ENCODE peak calls at places on chromosomes 5 and 9, in five cellular contexts. H, A, L, G and F are unnamed samples.

GRCh38 chr9:97763884-97764283 is 66.7 kb upstream of the XPA start:
- DNase-seq in H (no peak), A (no peak), L (no peak), G (no peak), F (no peak)

GRCh38 chr5:171710451-171711024 is 75.1 kb upstream of the SMIM23 start:
- DNase-seq in H (no peak), A (no peak), L (peak), G (no peak), F (no peak)

GRCh38 chr5:98906756-98907355 is 22.0 kb downstream of the CHD1 start:
- DNase-seq in H (no peak), A (no peak), L (no peak), G (no peak), F (no peak)

GRCh38 chr9:33114746-33115145 is 38.3 kb upstream of the SMU1 start:
- DNase-seq in H (no peak), A (no peak), L (peak), G (no peak), F (no peak)

GRCh38 chr9:127739614-127740322 is 4.7 kb upstream of the TOR2A start:
- DNase-seq in H (no peak), A (no peak), L (peak), G (no peak), F (no peak)

GRCh38 chr9:124323904-124324303 is 66.2 kb downstream of the NEK6 start:
- DNase-seq in H (no peak), A (no peak), L (no peak), G (no peak), F (no peak)

GRCh38 chr5:66680804-66681203 is 84.6 kb downstream of the MAST4 start:
- DNase-seq in H (no peak), A (no peak), L (no peak), G (no peak), F (no peak)

GRCh38 chr5:73938280-73938937 is 312.4 kb downstream of the ARHGEF28 start:
- DNase-seq in H (peak), A (no peak), L (peak), G (no peak), F (no peak)

GRCh38 chr5:88772831-88773230 is 110.2 kb downstream of the MEF2C start:
- DNase-seq in H (no peak), A (no peak), L (no peak), G (no peak), F (no peak)

GRCh38 chr5:65102826-65103673 is 334.3 kb downstream of the CWC27 start:
- DNase-seq in H (peak), A (peak), L (peak), G (peak), F (peak)

GRCh38 chr9:18865542-18865941 is 167.5 kb downstream of the SAXO1 start:
- DNase-seq in H (no peak), A (no peak), L (peak), G (no peak), F (no peak)

GRCh38 chr5:90932052-90932699 is 373.6 kb downstream of the ADGRV1 start:
- DNase-seq in H (peak), A (no peak), L (peak), G (no peak), F (peak)

GRCh38 chr5:76402880-76403712 is at the start of gene IQGAP2:
- DNase-seq in H (no peak), A (peak), L (peak), G (peak), F (peak)

GRCh38 chr5:123880875-123881274 is 368.9 kb downstream of the CSNK1G3 start:
- DNase-seq in H (no peak), A (no peak), L (no peak), G (no peak), F (no peak)

GRCh38 chr5:6447384-6448140 is 1.1 kb upstream of the UBE2QL1 start:
- DNase-seq in H (no peak), A (no peak), L (no peak), G (no peak), F (no peak)

GRCh38 chr5:170333161-170333909 is 35.8 kb upstream of the LCP2 start:
- DNase-seq in H (no peak), A (peak), L (peak), G (peak), F (no peak)

GRCh38 chr5:170329524-170329923 is 31.9 kb upstream of the LCP2 start:
- DNase-seq in H (no peak), A (no peak), L (no peak), G (no peak), F (no peak)

GRCh38 chr5:170332058-170332457 is 34.5 kb upstream of the LCP2 start:
- DNase-seq in H (no peak), A (no peak), L (no peak), G (no peak), F (no peak)

GRCh38 chr5:170327802-170328201 is 30.2 kb upstream of the LCP2 start:
- DNase-seq in H (no peak), A (no peak), L (no peak), G (no peak), F (no peak)

GRCh38 chr5:170330568-170331054 is 33.0 kb upstream of the LCP2 start:
- DNase-seq in H (no peak), A (peak), L (no peak), G (no peak), F (no peak)
- H3K4me3 ChIP-seq in H (no peak), A (no peak), L (no peak), G (no peak), F (no peak)

DNA sequence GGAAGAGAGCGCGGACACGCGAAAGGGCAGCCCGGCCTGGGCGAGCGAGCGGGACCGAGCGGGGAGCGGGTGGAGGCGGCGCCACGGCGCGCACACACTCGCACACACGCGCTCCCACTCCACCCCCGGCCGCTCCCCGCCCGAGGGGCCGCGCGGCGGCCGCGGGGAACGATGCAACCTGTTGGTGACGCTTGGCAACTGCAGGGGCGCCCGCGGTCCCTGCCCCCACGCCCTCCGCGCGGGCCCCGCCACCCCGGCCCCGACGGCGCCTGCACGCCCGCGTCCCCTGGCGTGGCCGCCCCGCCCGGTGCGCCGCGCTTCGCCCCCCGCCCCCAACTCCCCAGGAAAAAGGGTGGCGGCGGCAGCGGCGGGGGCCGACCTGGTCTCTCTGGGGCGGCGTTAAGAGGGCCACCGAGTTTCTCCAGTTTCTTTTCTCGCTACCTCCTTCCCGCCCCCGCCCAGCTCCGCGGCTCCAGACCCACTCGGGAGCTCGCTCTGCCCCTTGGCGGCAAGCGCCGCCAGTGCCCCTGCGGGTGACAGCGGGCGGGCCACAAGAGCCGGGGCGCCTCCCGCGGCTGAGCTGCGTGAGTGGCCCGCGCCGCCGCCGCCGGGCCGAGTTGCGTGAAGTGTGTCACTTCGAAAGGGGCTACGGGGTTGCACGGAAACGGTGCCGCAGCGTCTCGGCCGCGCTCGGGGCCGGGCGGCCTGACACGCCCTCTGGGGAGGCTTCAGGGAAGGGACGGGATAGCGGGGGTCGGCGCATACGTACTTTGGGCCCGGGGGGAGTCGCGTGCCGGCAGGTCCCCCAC is at the start of gene NR3C1:
- DNase-seq in H (peak), A (peak), L (peak), G (peak), F (peak)
- H3K27ac ChIP-seq in H (peak), A (peak), L (peak), G (peak), F (peak)

DNA sequence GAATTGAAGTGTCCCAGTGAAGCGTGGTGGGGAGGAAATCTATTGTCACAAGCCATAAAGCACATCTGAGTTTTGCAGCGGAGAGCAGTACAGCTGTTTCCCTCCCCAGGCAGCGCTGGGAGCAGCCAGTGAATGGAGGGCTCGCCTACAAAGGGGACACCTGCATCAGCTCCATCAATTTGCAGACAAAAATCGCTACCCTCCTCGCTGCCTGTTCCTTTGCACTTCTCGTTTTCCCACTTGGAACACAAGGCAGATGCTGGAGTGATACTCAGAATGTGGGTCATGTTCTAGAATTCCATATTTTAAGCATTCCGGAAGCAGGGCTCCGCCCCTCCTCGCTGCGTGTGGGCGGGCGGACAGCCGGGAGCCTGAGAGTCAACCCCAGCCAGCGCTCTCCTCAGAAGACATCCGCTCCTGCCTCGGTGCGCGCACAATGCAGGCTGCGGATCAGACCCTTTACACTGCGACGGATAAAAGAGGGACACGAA is 92.1 kb downstream of the LMNB1 start:
- DNase-seq in H (no peak), A (no peak), L (peak), G (no peak), F (peak)
- H3K4me3 ChIP-seq in H (no peak), A (no peak), L (peak), G (no peak), F (no peak)

DNA sequence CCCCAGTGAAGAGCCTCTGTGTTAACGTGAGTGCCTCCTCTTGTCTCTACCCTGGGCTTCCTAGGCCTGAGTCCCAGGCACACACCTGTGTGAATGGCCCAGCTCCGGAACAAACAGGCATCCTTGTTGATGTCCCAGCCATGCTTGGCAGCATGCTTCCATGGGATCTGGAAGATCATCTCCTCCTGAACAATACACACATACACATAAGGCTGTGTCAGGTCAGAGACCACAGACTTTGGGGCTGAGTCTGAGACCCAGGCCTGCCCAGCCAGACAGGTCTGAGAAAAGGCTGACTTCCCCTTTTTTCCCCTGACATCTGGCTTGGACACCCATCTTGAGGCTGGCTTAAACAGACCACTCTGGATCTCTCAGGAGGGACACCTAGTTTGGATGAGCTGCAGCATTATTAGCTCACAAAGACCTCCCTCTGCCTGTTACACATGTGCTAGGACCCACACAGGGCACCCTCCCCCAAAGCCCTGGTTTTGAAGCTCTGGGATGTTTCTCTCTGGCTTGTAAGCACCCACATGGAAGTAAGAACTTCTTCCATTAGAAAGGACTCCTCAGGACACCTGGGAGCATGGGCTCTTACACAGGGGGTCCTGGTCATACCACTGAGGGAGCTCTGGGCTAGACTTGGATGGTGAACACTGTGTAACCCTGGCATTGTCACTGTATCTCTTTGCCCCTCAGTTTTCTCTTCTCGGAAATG is 2.6 kb downstream of the IRF1 start:
- DNase-seq in H (no peak), A (no peak), L (no peak), G (no peak), F (peak)
- H3K27ac ChIP-seq in H (no peak), A (no peak), L (no peak), G (peak), F (no peak)

GRCh38 chr9:133146746-133147411 is 16.8 kb downstream of the GBGT1 start:
- DNase-seq in H (no peak), A (no peak), L (no peak), G (no peak), F (no peak)
- H3K4me3 ChIP-seq in H (no peak), A (no peak), L (no peak), G (no peak), F (no peak)

DNA sequence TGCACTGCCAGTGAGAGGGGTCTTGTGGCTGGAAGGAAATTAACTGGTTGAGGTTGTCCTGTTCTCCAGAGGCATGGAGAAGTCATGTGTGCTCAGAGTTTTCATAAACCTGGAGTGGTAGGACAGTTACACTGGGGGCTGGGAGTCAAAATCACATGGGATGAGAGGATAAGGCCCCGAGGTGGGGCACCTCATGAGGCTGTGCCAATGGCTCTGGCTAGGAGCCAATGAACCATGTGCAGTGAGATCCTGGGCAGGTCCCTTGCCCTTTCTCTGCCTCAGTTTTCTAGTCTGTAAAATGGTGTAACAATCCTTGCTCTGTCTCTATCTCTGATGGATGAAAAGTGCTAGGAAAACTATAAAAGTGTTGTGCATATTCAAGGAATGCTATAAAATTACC is 7.0 kb upstream of the SYNPO start:
- DNase-seq in H (no peak), A (no peak), L (no peak), G (no peak), F (no peak)
- H3K27ac ChIP-seq in H (no peak), A (no peak), L (no peak), G (no peak), F (no peak)

GRCh38 chr5:131514316-131515275 is 120.4 kb downstream of the RAPGEF6 start:
- DNase-seq in H (no peak), A (no peak), L (peak), G (no peak), F (no peak)

GRCh38 chr5:131509811-131510210 is 125.2 kb downstream of the RAPGEF6 start:
- DNase-seq in H (no peak), A (no peak), L (no peak), G (no peak), F (no peak)

GRCh38 chr5:131513780-131514179 is 121.2 kb downstream of the RAPGEF6 start:
- DNase-seq in H (no peak), A (no peak), L (no peak), G (no peak), F (no peak)

GRCh38 chr5:131511934-131512333 is 123.1 kb downstream of the RAPGEF6 start:
- DNase-seq in H (no peak), A (no peak), L (no peak), G (no peak), F (no peak)

GRCh38 chr5:131515348-131515747 is 119.7 kb downstream of the RAPGEF6 start:
- DNase-seq in H (no peak), A (no peak), L (no peak), G (no peak), F (no peak)
- H3K4me3 ChIP-seq in H (no peak), A (no peak), L (no peak), G (no peak), F (no peak)

GRCh38 chr5:116454417-116454927 is 120.2 kb downstream of the SEMA6A start:
- DNase-seq in H (no peak), A (peak), L (peak), G (no peak), F (peak)

GRCh38 chr5:116452774-116453368 is 121.8 kb downstream of the SEMA6A start:
- DNase-seq in H (no peak), A (no peak), L (no peak), G (no peak), F (no peak)

GRCh38 chr5:116453920-116454319 is 120.7 kb downstream of the SEMA6A start:
- DNase-seq in H (no peak), A (no peak), L (no peak), G (no peak), F (no peak)

GRCh38 chr5:116456036-116456435 is 118.6 kb downstream of the SEMA6A start:
- DNase-seq in H (no peak), A (no peak), L (no peak), G (no peak), F (no peak)

GRCh38 chr5:116455061-116455460 is 119.6 kb downstream of the SEMA6A start:
- DNase-seq in H (no peak), A (no peak), L (peak), G (no peak), F (no peak)
- H3K27ac ChIP-seq in H (no peak), A (no peak), L (peak), G (no peak), F (peak)